ENCODE peak calls at places on chromosomes 3 and 15, in six cellular contexts. T, S, J, G, X and E are unnamed samples.

GRCh38 chr3:102224171-102224570 is 210.6 kb upstream of the ZPLD1 start:
- DNase-seq in G (peak; percentile 6), T (no peak), S (no peak), J (no peak), X (no peak), E (peak; percentile 34)

GRCh38 chr15:45319472-45320214 is 58.7 kb downstream of the GATM start:
- DNase-seq in S (no peak), J (no peak), T (no peak), X (no peak), G (no peak), E (no peak)

GRCh38 chr3:79846148-79846933 is 78.5 kb upstream of the ROBO1 start:
- DNase-seq in X (no peak), G (no peak), S (no peak), J (no peak), T (peak; percentile 22), E (peak; percentile 18)

GRCh38 chr15:61216519-61216918 is 12.6 kb downstream of the RORA start:
- DNase-seq in G (no peak), X (no peak), S (no peak), J (no peak), T (no peak), E (no peak)

GRCh38 chr3:159711560-159712333 is 276.9 kb upstream of the IL12A start:
- DNase-seq in S (no peak), T (no peak), J (no peak), G (peak; percentile 18), X (no peak), E (peak; percentile 95)

GRCh38 chr15:55649058-55649423 is 60.9 kb upstream of the PYGO1 start:
- DNase-seq in S (no peak), G (no peak), J (no peak), X (no peak), T (no peak), E (no peak)

GRCh38 chr3:193297421-193297820 is 56.4 kb downstream of the PLAAT1 start:
- DNase-seq in T (no peak), G (no peak), J (no peak), S (no peak), X (no peak), E (no peak)

GRCh38 chr3:172987268-172987667 is 153.8 kb downstream of the SPATA16 start:
- DNase-seq in J (no peak), T (peak; percentile 27), X (no peak), S (no peak), G (no peak), E (no peak)

GRCh38 chr15:45921376-45921775 is 286.5 kb downstream of the SQOR start:
- DNase-seq in X (no peak), S (no peak), T (no peak), J (no peak), G (no peak), E (peak; percentile 27)

GRCh38 chr3:149971403-149972075 is 844 bp upstream of the PFN2 start:
- DNase-seq in J (peak; percentile 36), G (peak; percentile 47), T (peak; percentile 52), X (peak; percentile 54), S (peak; percentile 37), E (no peak)

GRCh38 chr3:123152656-123153055 is 49.1 kb upstream of the SEC22A start:
- DNase-seq in S (no peak), X (no peak), J (no peak), T (no peak), G (no peak), E (no peak)

GRCh38 chr3:49098429-49098828 is 4.6 kb upstream of the QRICH1 start:
- DNase-seq in J (no peak), S (no peak), G (no peak), T (no peak), X (no peak), E (no peak)

GRCh38 chr3:84165278-84165677 is 793.5 kb upstream of the CADM2 start:
- DNase-seq in J (no peak), S (no peak), T (no peak), G (no peak), X (no peak), E (no peak)

GRCh38 chr15:77659350-77660321 is 26.9 kb upstream of the LINGO1 start:
- DNase-seq in G (peak; percentile 91), T (peak; percentile 50), S (peak; percentile 70), J (peak; percentile 45), X (no peak), E (peak; percentile 71)

GRCh38 chr15:63663906-63664305 is 66.7 kb downstream of the FBXL22 start:
- DNase-seq in X (no peak), G (no peak), S (no peak), T (no peak), J (no peak), E (peak; percentile 24)

GRCh38 chr3:81476652-81477051 is 284.8 kb downstream of the GBE1 start:
- DNase-seq in S (no peak), J (no peak), X (no peak), T (no peak), G (no peak), E (no peak)

GRCh38 chr15:92822216-92823144 is 77.6 kb upstream of the CHD2 start:
- DNase-seq in J (no peak), G (no peak), T (no peak), S (no peak), X (no peak), E (no peak)

GRCh38 chr3:146256851-146257486 is 6.1 kb upstream of the PLSCR4 start:
- DNase-seq in J (no peak), T (peak; percentile 79), S (no peak), X (no peak), G (no peak), E (peak; percentile 83)

GRCh38 chr15:51809457-51809856 is 20.0 kb upstream of the TMOD3 start:
- DNase-seq in S (no peak), J (no peak), G (no peak), T (no peak), X (no peak), E (no peak)

GRCh38 chr15:81265256-81265943 is 58.5 kb downstream of the STARD5 start:
- DNase-seq in J (no peak), T (no peak), G (no peak), S (no peak), X (no peak), E (no peak)

GRCh38 chr3:14179795-14180194 is 1.2 kb downstream of the LSM3 start:
- DNase-seq in X (no peak), G (no peak), J (no peak), T (no peak), S (no peak), E (no peak)

GRCh38 chr3:123102826-123103225 is 36.0 kb downstream of the PDIA5 start:
- DNase-seq in T (no peak), X (no peak), G (no peak), S (no peak), J (no peak), E (no peak)

GRCh38 chr15:79779739-79780138 is 117.1 kb downstream of the MTHFS start:
- DNase-seq in G (no peak), T (no peak), S (peak; percentile 40), X (no peak), J (no peak), E (no peak)

GRCh38 chr3:156677536-156677935 is 3.1 kb downstream of the TIPARP start:
- DNase-seq in G (no peak), S (no peak), X (no peak), J (no peak), T (no peak), E (no peak)